ENCODE peak calls at places on chromosomes 13 and 19, in eight cellular contexts. One of them, this sample, is unnamed.

GRCh38 chr13:72255908-72256307 is 388.9 kb upstream of the DACH1 start:
- DNase-seq in adrenal gland: peak
- DNase-seq in tibial nerve: no peak
- DNase-seq in IMR-90: no peak
- DNase-seq in ovary: no peak
- DNase-seq in esophagus squamous epithelium: no peak
- DNase-seq in A549: peak
- DNase-seq in lower leg skin: no peak
- DNase-seq in this sample: no peak

GRCh38 chr13:106599875-106600797 is 32.2 kb upstream of the ARGLU1 start:
- DNase-seq in adrenal gland: peak
- DNase-seq in tibial nerve: peak
- DNase-seq in IMR-90: peak
- DNase-seq in ovary: no peak
- DNase-seq in esophagus squamous epithelium: no peak
- DNase-seq in A549: no peak
- DNase-seq in lower leg skin: peak
- DNase-seq in this sample: no peak

GRCh38 chr13:102872531-102872930 is 26.7 kb downstream of the ERCC5 start:
- DNase-seq in adrenal gland: no peak
- DNase-seq in tibial nerve: no peak
- DNase-seq in IMR-90: no peak
- DNase-seq in ovary: no peak
- DNase-seq in esophagus squamous epithelium: no peak
- DNase-seq in A549: no peak
- DNase-seq in lower leg skin: no peak
- DNase-seq in this sample: no peak

GRCh38 chr13:85997587-85997986 is 198.4 kb upstream of the SLITRK6 start:
- DNase-seq in adrenal gland: no peak
- DNase-seq in tibial nerve: no peak
- DNase-seq in IMR-90: no peak
- DNase-seq in ovary: no peak
- DNase-seq in esophagus squamous epithelium: no peak
- DNase-seq in A549: peak
- DNase-seq in lower leg skin: no peak
- DNase-seq in this sample: no peak

GRCh38 chr19:8641221-8641907 is 10.9 kb downstream of the NFILZ start:
- DNase-seq in adrenal gland: no peak
- DNase-seq in tibial nerve: no peak
- DNase-seq in IMR-90: no peak
- DNase-seq in ovary: no peak
- DNase-seq in esophagus squamous epithelium: no peak
- DNase-seq in A549: no peak
- DNase-seq in lower leg skin: no peak
- DNase-seq in this sample: no peak

GRCh38 chr19:14786421-14786851 is 8.1 kb upstream of the ADGRE2 start:
- DNase-seq in adrenal gland: peak
- DNase-seq in tibial nerve: no peak
- DNase-seq in IMR-90: no peak
- DNase-seq in ovary: no peak
- DNase-seq in esophagus squamous epithelium: no peak
- DNase-seq in A549: no peak
- DNase-seq in lower leg skin: peak
- DNase-seq in this sample: peak

GRCh38 chr13:44140146-44140545 is 233.5 kb upstream of the SERP2 start:
- DNase-seq in adrenal gland: no peak
- DNase-seq in tibial nerve: no peak
- DNase-seq in IMR-90: no peak
- DNase-seq in ovary: no peak
- DNase-seq in esophagus squamous epithelium: no peak
- DNase-seq in A549: no peak
- DNase-seq in lower leg skin: no peak
- DNase-seq in this sample: no peak

GRCh38 chr19:36009220-36009619 is 607 bp upstream of the SYNE4 start:
- DNase-seq in adrenal gland: peak
- DNase-seq in tibial nerve: peak
- DNase-seq in IMR-90: peak
- DNase-seq in ovary: peak
- DNase-seq in esophagus squamous epithelium: no peak
- DNase-seq in A549: peak
- DNase-seq in lower leg skin: peak
- DNase-seq in this sample: no peak

GRCh38 chr19:41310031-41310831 is at the start of gene CCDC97:
- DNase-seq in adrenal gland: peak
- DNase-seq in tibial nerve: peak
- DNase-seq in IMR-90: peak
- DNase-seq in ovary: peak
- DNase-seq in esophagus squamous epithelium: no peak
- DNase-seq in A549: peak
- DNase-seq in lower leg skin: peak
- DNase-seq in this sample: peak

GRCh38 chr19:12956446-12957388 is at the start of gene GADD45GIP1:
- DNase-seq in adrenal gland: peak
- DNase-seq in tibial nerve: peak
- DNase-seq in IMR-90: peak
- DNase-seq in ovary: peak
- DNase-seq in esophagus squamous epithelium: no peak
- DNase-seq in A549: peak
- DNase-seq in lower leg skin: peak
- DNase-seq in this sample: no peak

GRCh38 chr19:42110658-42111057 is 21.6 kb downstream of the POU2F2 start:
- DNase-seq in adrenal gland: no peak
- DNase-seq in tibial nerve: no peak
- DNase-seq in IMR-90: no peak
- DNase-seq in ovary: no peak
- DNase-seq in esophagus squamous epithelium: no peak
- DNase-seq in A549: no peak
- DNase-seq in lower leg skin: no peak
- DNase-seq in this sample: no peak

GRCh38 chr19:33726756-33727155 is 69.9 kb upstream of the KCTD15 start:
- DNase-seq in adrenal gland: no peak
- DNase-seq in tibial nerve: no peak
- DNase-seq in IMR-90: no peak
- DNase-seq in ovary: no peak
- DNase-seq in esophagus squamous epithelium: no peak
- DNase-seq in A549: no peak
- DNase-seq in lower leg skin: no peak
- DNase-seq in this sample: no peak

GRCh38 chr13:111639196-111639705 is 318.8 kb downstream of the TEX29 start:
- DNase-seq in adrenal gland: no peak
- DNase-seq in tibial nerve: no peak
- DNase-seq in IMR-90: no peak
- DNase-seq in ovary: no peak
- DNase-seq in esophagus squamous epithelium: no peak
- DNase-seq in A549: no peak
- DNase-seq in lower leg skin: peak
- DNase-seq in this sample: no peak

GRCh38 chr13:74040200-74040599 is 94.0 kb downstream of the KLF12 start:
- DNase-seq in adrenal gland: peak
- DNase-seq in tibial nerve: no peak
- DNase-seq in IMR-90: peak
- DNase-seq in ovary: no peak
- DNase-seq in esophagus squamous epithelium: no peak
- DNase-seq in A549: peak
- DNase-seq in lower leg skin: no peak
- DNase-seq in this sample: peak

GRCh38 chr19:14021474-14021873 is 6.5 kb upstream of the RLN3 start:
- DNase-seq in adrenal gland: no peak
- DNase-seq in tibial nerve: no peak
- DNase-seq in IMR-90: no peak
- DNase-seq in ovary: no peak
- DNase-seq in esophagus squamous epithelium: no peak
- DNase-seq in A549: no peak
- DNase-seq in lower leg skin: no peak
- DNase-seq in this sample: no peak

GRCh38 chr19:47421844-47422395 is 2.6 kb upstream of the MEIS3 start:
- DNase-seq in adrenal gland: no peak
- DNase-seq in tibial nerve: no peak
- DNase-seq in IMR-90: no peak
- DNase-seq in ovary: no peak
- DNase-seq in esophagus squamous epithelium: no peak
- DNase-seq in A549: no peak
- DNase-seq in lower leg skin: no peak
- DNase-seq in this sample: no peak

DNA sequence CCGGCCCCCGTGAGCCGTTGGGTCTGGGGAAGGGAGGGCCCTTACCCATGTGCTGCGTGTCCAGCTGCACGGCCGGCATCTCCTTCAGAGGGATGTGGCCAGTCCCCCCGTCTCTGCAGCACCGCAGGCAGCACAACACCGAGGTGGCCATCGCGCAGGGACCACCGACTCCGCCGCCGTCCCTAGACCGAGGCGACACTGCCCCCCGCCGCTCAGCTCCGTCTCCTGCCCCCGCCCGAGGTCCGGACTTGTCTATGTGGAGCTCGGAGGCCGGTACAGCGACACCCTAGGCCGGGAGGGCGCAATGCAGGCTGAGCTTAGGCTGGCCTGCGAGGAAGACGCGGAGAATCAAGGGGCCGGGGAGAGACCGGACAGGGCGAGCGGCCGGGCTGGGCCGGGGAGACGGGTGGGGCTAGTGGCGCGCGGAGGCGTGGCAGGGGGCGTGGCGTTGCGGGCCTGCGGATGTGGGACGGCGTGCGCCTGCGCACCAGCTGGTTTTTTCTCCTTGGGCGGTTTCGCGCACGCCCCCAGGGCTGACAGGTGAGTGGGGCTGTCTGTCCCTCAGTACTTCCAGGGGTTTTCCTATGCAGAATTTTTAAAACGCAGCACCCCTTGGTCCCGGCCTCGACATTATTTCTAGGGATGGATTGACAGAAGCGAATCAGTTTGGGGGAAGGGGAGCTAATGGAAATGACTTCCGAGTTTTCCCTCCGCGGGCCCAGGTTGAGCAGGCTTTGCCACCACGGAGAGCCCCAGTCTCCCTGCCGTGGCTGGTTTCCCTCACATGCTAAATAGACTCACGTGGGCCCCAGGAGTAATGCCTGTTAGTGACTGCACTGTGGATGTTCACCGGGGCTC is at the start of gene SPRYD7:
- DNase-seq in adrenal gland: peak
- DNase-seq in tibial nerve: peak
- DNase-seq in IMR-90: peak
- DNase-seq in ovary: peak
- DNase-seq in esophagus squamous epithelium: peak
- DNase-seq in A549: peak
- DNase-seq in lower leg skin: peak
- DNase-seq in this sample: peak
- TF ChIP-seq POLR2A in adrenal gland: peak
- TF ChIP-seq POLR2A in tibial nerve: peak
- TF ChIP-seq POLR2A in IMR-90: peak
- TF ChIP-seq POLR2A in ovary: peak
- TF ChIP-seq POLR2A in esophagus squamous epithelium: peak
- TF ChIP-seq POLR2A in A549: peak
- TF ChIP-seq POLR2A in lower leg skin: no peak
- TF ChIP-seq POLR2A in this sample: peak

GRCh38 chr13:110561335-110562033 is at the start of gene RAB20:
- DNase-seq in adrenal gland: peak
- DNase-seq in tibial nerve: peak
- DNase-seq in IMR-90: peak
- DNase-seq in ovary: peak
- DNase-seq in esophagus squamous epithelium: peak
- DNase-seq in A549: peak
- DNase-seq in lower leg skin: peak
- DNase-seq in this sample: peak
- TF ChIP-seq POLR2A in adrenal gland: peak
- TF ChIP-seq POLR2A in tibial nerve: no peak
- TF ChIP-seq POLR2A in IMR-90: no peak
- TF ChIP-seq POLR2A in ovary: peak
- TF ChIP-seq POLR2A in esophagus squamous epithelium: peak
- TF ChIP-seq POLR2A in A549: no peak
- TF ChIP-seq POLR2A in lower leg skin: no peak
- TF ChIP-seq POLR2A in this sample: peak

DNA sequence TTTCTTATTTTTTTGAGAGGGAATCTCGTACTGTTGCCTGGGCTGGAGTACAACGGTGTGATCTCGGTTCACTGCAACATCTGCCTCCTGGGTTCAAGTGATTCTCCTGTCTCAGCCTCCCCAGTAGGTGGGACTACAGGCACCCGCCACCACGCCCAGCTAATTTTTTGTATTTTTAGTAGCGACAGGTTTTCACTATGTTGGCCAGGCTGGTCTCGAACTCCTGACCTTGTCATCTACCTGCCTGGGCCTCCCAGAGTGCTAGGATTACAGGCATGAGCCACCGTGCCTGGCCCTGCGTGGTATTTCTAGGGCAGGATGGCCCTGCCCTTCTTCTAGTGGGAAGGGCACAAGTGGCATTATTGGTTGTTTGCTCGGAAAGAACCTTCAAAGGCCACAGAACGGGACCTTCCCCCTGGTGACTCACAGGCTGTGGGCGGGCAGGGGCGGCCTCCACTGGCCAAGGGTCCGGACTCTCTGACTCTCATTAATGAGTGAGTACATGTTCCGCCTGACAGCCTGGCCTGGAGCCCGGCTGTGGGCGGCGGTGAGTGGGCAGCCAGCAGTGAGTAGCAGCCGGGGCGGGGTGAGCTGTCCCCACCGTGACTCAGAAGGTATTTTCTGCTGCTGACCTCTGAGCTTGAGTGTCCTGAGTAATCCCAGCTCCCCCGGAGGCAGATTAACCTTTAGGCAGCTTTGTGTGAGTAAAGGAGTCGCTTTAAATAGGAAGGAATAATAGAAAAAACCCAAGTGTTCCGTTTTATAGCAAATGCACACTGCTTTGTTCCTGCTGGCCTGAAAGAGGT is 5.1 kb downstream of the DOT1L start:
- DNase-seq in adrenal gland: peak
- DNase-seq in tibial nerve: peak
- DNase-seq in IMR-90: peak
- DNase-seq in ovary: peak
- DNase-seq in esophagus squamous epithelium: peak
- DNase-seq in A549: peak
- DNase-seq in lower leg skin: peak
- DNase-seq in this sample: peak
- TF ChIP-seq POLR2A in adrenal gland: peak
- TF ChIP-seq POLR2A in tibial nerve: no peak
- TF ChIP-seq POLR2A in IMR-90: peak
- TF ChIP-seq POLR2A in ovary: no peak
- TF ChIP-seq POLR2A in esophagus squamous epithelium: peak
- TF ChIP-seq POLR2A in A549: no peak
- TF ChIP-seq POLR2A in lower leg skin: no peak
- TF ChIP-seq POLR2A in this sample: no peak

DNA sequence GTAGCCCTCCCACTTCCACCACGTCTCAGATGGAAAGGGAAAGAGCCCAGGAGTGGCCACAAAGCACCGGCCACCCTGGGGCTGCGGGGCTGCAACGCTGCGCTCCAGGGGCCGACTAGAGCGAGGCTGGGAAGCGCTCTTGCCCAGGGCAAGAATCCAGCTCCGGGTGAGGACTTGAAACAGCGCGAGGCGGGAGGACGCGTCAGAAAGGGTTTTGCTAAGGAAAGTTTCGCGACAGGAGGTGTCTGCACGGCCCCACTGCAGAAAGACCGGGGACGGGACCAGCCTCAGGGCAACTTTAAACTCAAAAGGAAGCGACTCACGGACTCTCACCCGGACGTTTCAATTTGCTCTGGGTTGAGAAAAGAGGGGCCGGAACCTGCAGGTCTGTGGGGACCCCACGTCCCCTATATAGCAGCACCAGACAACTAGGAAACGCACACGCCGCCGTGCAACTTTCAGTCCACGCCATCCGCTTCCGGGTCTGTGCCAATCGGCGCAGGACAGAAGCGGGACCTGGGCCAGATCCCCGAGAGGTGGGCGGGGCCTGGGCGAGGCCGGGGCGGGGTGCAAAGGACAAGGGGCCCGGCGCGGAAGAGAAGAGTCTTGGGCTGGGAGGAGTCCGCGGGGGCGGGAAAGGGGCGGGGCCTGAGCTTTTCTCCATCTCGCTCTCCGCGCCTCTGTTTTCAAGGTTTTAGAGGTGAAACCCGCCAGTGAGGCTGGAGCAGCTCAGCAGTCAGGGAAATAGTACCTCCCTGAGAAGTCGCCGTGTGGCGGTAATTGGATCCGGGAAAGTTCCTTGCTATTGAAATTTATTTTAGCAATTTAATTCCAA is at the start of gene ZNF816:
- DNase-seq in adrenal gland: peak
- DNase-seq in tibial nerve: peak
- DNase-seq in IMR-90: peak
- DNase-seq in ovary: peak
- DNase-seq in esophagus squamous epithelium: peak
- DNase-seq in A549: peak
- DNase-seq in lower leg skin: peak
- DNase-seq in this sample: peak
- TF ChIP-seq POLR2A in adrenal gland: peak
- TF ChIP-seq POLR2A in tibial nerve: no peak
- TF ChIP-seq POLR2A in IMR-90: peak
- TF ChIP-seq POLR2A in ovary: no peak
- TF ChIP-seq POLR2A in esophagus squamous epithelium: peak
- TF ChIP-seq POLR2A in A549: no peak
- TF ChIP-seq POLR2A in lower leg skin: no peak
- TF ChIP-seq POLR2A in this sample: peak